ENCODE peak calls at places on chromosomes 7 and 10, in six cellular contexts. One of them, this sample, is unnamed.

GRCh38 chr10:113711142-113711541 is 31.4 kb downstream of the CASP7 start:
- DNase-seq in sigmoid colon: no peak
- DNase-seq in AG09309: no peak
- DNase-seq in choroid plexus epithelial cell: no peak
- DNase-seq in ovary: no peak
- DNase-seq in BE2C: no peak
- DNase-seq in this sample: peak

GRCh38 chr10:78938695-78939672 is 129.8 kb upstream of the ZMIZ1 start:
- DNase-seq in BE2C: no peak
- DNase-seq in ovary: no peak
- DNase-seq in sigmoid colon: no peak
- DNase-seq in choroid plexus epithelial cell: no peak
- DNase-seq in AG09309: no peak
- DNase-seq in this sample: no peak

GRCh38 chr10:110512461-110513187 is 14.9 kb downstream of the DUSP5 start:
- DNase-seq in choroid plexus epithelial cell: peak
- DNase-seq in sigmoid colon: peak
- DNase-seq in AG09309: peak
- DNase-seq in ovary: no peak
- DNase-seq in BE2C: no peak
- DNase-seq in this sample: peak

GRCh38 chr7:115631782-115632181 is 398.8 kb downstream of the TFEC start:
- DNase-seq in choroid plexus epithelial cell: no peak
- DNase-seq in AG09309: no peak
- DNase-seq in BE2C: no peak
- DNase-seq in sigmoid colon: no peak
- DNase-seq in ovary: no peak
- DNase-seq in this sample: no peak

GRCh38 chr10:78164687-78165086 is 131.0 kb downstream of the RPS24 start:
- DNase-seq in AG09309: no peak
- DNase-seq in ovary: no peak
- DNase-seq in BE2C: no peak
- DNase-seq in sigmoid colon: no peak
- DNase-seq in choroid plexus epithelial cell: no peak
- DNase-seq in this sample: no peak

GRCh38 chr7:76383089-76383944 is 24.5 kb upstream of the YWHAG start:
- DNase-seq in ovary: no peak
- DNase-seq in AG09309: no peak
- DNase-seq in sigmoid colon: no peak
- DNase-seq in BE2C: peak
- DNase-seq in choroid plexus epithelial cell: peak
- DNase-seq in this sample: peak

GRCh38 chr7:47968852-47969774 is 10.3 kb downstream of the HUS1 start:
- DNase-seq in ovary: peak
- DNase-seq in sigmoid colon: no peak
- DNase-seq in choroid plexus epithelial cell: peak
- DNase-seq in BE2C: peak
- DNase-seq in AG09309: no peak
- DNase-seq in this sample: peak

GRCh38 chr7:44534501-44534900 is 6.6 kb downstream of the NPC1L1 start:
- DNase-seq in ovary: no peak
- DNase-seq in BE2C: peak
- DNase-seq in AG09309: no peak
- DNase-seq in sigmoid colon: no peak
- DNase-seq in choroid plexus epithelial cell: peak
- DNase-seq in this sample: peak

GRCh38 chr7:115910541-115911164 is 119.9 kb downstream of the TFEC start:
- DNase-seq in sigmoid colon: no peak
- DNase-seq in choroid plexus epithelial cell: peak
- DNase-seq in ovary: no peak
- DNase-seq in BE2C: no peak
- DNase-seq in AG09309: peak
- DNase-seq in this sample: no peak

GRCh38 chr7:123712619-123713018 is 36.2 kb downstream of the WASL start:
- DNase-seq in choroid plexus epithelial cell: peak
- DNase-seq in ovary: no peak
- DNase-seq in BE2C: no peak
- DNase-seq in sigmoid colon: no peak
- DNase-seq in AG09309: peak
- DNase-seq in this sample: no peak

GRCh38 chr10:125023862-125024495 is 82.1 kb downstream of the ZRANB1 start:
- DNase-seq in sigmoid colon: peak
- DNase-seq in BE2C: peak
- DNase-seq in choroid plexus epithelial cell: no peak
- DNase-seq in ovary: peak
- DNase-seq in AG09309: no peak
- DNase-seq in this sample: peak

GRCh38 chr7:112462236-112462635 is 12.0 kb downstream of the IFRD1 start:
- DNase-seq in BE2C: no peak
- DNase-seq in AG09309: peak
- DNase-seq in ovary: no peak
- DNase-seq in sigmoid colon: no peak
- DNase-seq in choroid plexus epithelial cell: peak
- DNase-seq in this sample: no peak

GRCh38 chr7:130736298-130736900 is 2.4 kb upstream of the KLF14 start:
- DNase-seq in BE2C: no peak
- DNase-seq in ovary: no peak
- DNase-seq in choroid plexus epithelial cell: no peak
- DNase-seq in AG09309: no peak
- DNase-seq in sigmoid colon: no peak
- DNase-seq in this sample: no peak

GRCh38 chr10:133160813-133161471 is 923 bp downstream of the KNDC1 start:
- DNase-seq in BE2C: no peak
- DNase-seq in sigmoid colon: peak
- DNase-seq in ovary: no peak
- DNase-seq in AG09309: no peak
- DNase-seq in choroid plexus epithelial cell: no peak
- DNase-seq in this sample: no peak

DNA sequence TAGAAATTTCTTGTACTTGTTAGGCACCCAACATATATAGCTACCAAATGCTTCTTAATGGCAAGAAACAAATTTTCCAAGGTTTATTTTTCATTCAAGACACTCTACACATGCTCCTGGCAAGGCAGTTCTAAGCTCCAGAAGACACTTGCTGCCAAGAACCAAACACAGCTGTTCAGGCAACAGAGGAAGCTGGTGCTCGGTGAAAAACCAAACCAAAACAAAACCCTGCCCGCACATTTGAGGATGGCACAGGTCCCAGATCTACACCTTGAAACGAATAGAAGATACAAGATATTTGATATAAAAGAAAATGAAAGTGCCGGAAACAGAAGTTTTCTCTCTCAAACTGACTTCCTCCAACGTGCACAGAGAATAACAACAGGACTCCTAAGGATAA is 4.9 kb upstream of the DNTT start:
- DNase-seq in choroid plexus epithelial cell: peak
- DNase-seq in ovary: no peak
- DNase-seq in BE2C: no peak
- DNase-seq in sigmoid colon: no peak
- DNase-seq in AG09309: no peak
- DNase-seq in this sample: peak
- H3K4me3 ChIP-seq in choroid plexus epithelial cell: no peak
- H3K4me3 ChIP-seq in ovary: no peak
- H3K4me3 ChIP-seq in BE2C: no peak
- H3K4me3 ChIP-seq in sigmoid colon: no peak
- H3K4me3 ChIP-seq in AG09309: no peak
- H3K4me3 ChIP-seq in this sample: no peak

DNA sequence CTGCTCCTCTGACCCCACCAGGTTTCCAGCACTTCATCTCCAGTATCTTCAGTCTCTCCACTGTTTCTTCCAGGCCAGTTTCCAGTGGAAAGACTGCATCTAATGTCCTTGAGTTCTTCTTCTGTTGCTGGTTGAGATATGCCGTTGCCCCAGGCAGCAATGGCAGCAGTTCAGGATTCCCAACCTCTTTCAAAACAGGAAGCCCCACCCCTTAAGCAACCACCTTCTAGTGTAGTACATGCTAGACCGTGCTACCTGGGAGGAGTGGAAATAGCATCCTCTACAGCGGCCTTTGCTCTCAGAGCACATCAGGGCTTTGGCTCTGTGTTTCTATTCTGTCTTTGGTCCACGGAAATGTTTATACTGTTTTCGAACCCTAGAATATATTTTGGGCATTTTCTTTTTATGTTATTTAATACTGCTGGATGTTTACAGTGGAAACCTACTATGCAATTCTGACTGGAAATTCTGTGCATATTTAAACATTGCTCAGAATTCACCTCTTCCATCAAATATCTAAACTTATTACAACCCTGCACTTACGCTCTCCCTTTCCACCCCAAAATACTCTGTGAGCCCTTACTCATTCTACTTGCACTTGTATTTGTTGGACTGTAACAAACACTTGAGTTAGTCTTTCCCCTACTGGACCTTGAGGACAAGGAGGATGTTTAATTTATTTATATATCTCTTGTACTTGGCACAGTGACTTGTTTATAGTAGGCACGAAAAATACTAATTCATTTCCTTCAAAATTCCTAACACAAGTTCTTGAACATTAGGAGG is 8.5 kb upstream of the BPGM start:
- DNase-seq in sigmoid colon: no peak
- DNase-seq in AG09309: no peak
- DNase-seq in choroid plexus epithelial cell: no peak
- DNase-seq in BE2C: no peak
- DNase-seq in ovary: no peak
- DNase-seq in this sample: no peak
- H3K4me3 ChIP-seq in sigmoid colon: no peak
- H3K4me3 ChIP-seq in AG09309: no peak
- H3K4me3 ChIP-seq in choroid plexus epithelial cell: no peak
- H3K4me3 ChIP-seq in BE2C: no peak
- H3K4me3 ChIP-seq in ovary: no peak
- H3K4me3 ChIP-seq in this sample: no peak

GRCh38 chr10:123399276-123399839 is 245.2 kb downstream of the BUB3 start:
- DNase-seq in BE2C: no peak
- DNase-seq in AG09309: no peak
- DNase-seq in sigmoid colon: no peak
- DNase-seq in ovary: no peak
- DNase-seq in choroid plexus epithelial cell: no peak
- DNase-seq in this sample: no peak

GRCh38 chr10:123398756-123399155 is 244.6 kb downstream of the BUB3 start:
- DNase-seq in BE2C: no peak
- DNase-seq in ovary: no peak
- DNase-seq in choroid plexus epithelial cell: no peak
- DNase-seq in AG09309: no peak
- DNase-seq in sigmoid colon: no peak
- DNase-seq in this sample: no peak

GRCh38 chr10:123404357-123404756 is 250.2 kb downstream of the BUB3 start:
- DNase-seq in sigmoid colon: no peak
- DNase-seq in ovary: no peak
- DNase-seq in AG09309: no peak
- DNase-seq in BE2C: no peak
- DNase-seq in choroid plexus epithelial cell: no peak
- DNase-seq in this sample: no peak

GRCh38 chr10:123402656-123403055 is 248.5 kb downstream of the BUB3 start:
- DNase-seq in BE2C: no peak
- DNase-seq in choroid plexus epithelial cell: no peak
- DNase-seq in sigmoid colon: no peak
- DNase-seq in AG09309: no peak
- DNase-seq in ovary: no peak
- DNase-seq in this sample: no peak

DNA sequence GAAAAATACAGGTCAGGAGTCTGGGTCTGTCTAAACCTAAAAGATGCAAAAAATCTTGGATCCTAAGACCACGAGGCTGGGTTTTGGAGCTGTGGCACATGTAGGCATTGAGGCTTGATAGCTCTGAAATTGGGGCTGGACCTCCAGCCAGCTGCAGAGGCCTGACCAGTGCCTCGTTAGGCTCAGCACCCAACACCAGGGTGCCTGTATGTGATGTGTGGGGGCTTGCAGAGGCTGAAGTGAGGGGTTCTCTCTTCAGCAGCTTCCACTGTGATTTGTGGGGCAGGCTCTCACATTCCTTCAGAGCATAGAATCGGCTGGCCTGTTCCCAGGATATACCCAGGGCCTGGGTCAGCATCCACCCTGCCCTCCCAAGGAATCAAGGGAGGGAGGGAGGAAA is 247.8 kb downstream of the BUB3 start:
- DNase-seq in ovary: no peak
- DNase-seq in choroid plexus epithelial cell: no peak
- DNase-seq in sigmoid colon: no peak
- DNase-seq in BE2C: no peak
- DNase-seq in AG09309: no peak
- DNase-seq in this sample: no peak
- H3K4me3 ChIP-seq in ovary: no peak
- H3K4me3 ChIP-seq in choroid plexus epithelial cell: no peak
- H3K4me3 ChIP-seq in sigmoid colon: no peak
- H3K4me3 ChIP-seq in BE2C: no peak
- H3K4me3 ChIP-seq in AG09309: no peak
- H3K4me3 ChIP-seq in this sample: no peak

GRCh38 chr10:14024349-14025202 is 306.1 kb downstream of the FRMD4A start:
- DNase-seq in ovary: no peak
- DNase-seq in AG09309: no peak
- DNase-seq in choroid plexus epithelial cell: no peak
- DNase-seq in BE2C: no peak
- DNase-seq in sigmoid colon: no peak
- DNase-seq in this sample: no peak
- H3K4me3 ChIP-seq in ovary: no peak
- H3K4me3 ChIP-seq in AG09309: no peak
- H3K4me3 ChIP-seq in choroid plexus epithelial cell: no peak
- H3K4me3 ChIP-seq in BE2C: no peak
- H3K4me3 ChIP-seq in sigmoid colon: no peak
- H3K4me3 ChIP-seq in this sample: no peak

GRCh38 chr7:51069411-51070083 is 247.1 kb downstream of the COBL start:
- DNase-seq in BE2C: no peak
- DNase-seq in ovary: no peak
- DNase-seq in sigmoid colon: no peak
- DNase-seq in AG09309: no peak
- DNase-seq in choroid plexus epithelial cell: no peak
- DNase-seq in this sample: no peak
- H3K4me3 ChIP-seq in BE2C: no peak
- H3K4me3 ChIP-seq in ovary: no peak
- H3K4me3 ChIP-seq in sigmoid colon: no peak
- H3K4me3 ChIP-seq in AG09309: no peak
- H3K4me3 ChIP-seq in choroid plexus epithelial cell: no peak
- H3K4me3 ChIP-seq in this sample: no peak

DNA sequence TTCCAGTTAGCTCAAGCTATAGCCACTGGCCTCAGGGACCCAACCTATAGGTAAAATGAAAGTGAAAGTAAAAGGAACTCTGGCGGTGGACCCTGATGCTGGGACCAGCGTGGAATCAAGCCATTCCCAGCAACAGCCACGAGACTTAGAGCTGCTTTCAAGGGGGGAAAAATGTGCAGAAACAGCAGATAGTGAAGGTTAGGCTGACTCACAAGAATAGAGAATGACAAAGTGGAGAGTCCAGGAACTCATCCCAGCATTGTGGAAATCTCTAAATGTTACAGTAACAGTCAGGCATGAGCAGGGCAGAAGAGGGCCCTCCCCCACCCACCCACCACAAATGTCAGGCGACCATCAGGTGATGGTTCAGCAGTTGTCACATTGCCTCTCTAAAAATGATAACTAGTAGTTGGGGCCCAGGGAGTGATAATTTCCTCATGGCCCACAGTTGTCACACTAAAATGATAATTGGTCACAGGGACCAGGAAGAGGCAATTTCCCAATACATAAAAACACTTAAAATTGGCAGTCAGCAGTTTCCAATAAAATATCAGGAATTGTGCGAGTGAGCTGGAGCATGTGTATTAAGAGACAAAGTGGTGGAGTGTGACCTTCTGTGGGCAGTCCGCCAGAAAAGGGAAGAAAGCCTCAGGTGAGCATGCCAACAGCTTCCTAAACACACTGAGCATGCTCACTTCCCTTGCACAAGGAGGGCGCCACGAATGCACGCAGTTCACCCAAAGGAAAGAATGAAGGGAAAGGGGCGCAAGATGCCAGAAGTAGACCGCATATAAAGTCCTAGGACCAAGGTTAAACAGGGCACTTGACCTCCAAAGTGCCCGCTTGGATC is 129.8 kb upstream of the PPP1R3A start:
- DNase-seq in ovary: no peak
- DNase-seq in sigmoid colon: no peak
- DNase-seq in BE2C: no peak
- DNase-seq in AG09309: no peak
- DNase-seq in choroid plexus epithelial cell: peak
- DNase-seq in this sample: peak
- H3K4me3 ChIP-seq in ovary: no peak
- H3K4me3 ChIP-seq in sigmoid colon: no peak
- H3K4me3 ChIP-seq in BE2C: peak
- H3K4me3 ChIP-seq in AG09309: peak
- H3K4me3 ChIP-seq in choroid plexus epithelial cell: no peak
- H3K4me3 ChIP-seq in this sample: peak

This sample was measured in SJCRH30.